ENCODE peak calls at places on chromosomes 7 and 10, in nine cellular contexts. K is D721Med, A is GM12878, H is IMR-90, U is HL-60, L is GM23338, I is lower lobe of right lung, J is cardiac fibroblast, N is H9. Y is an unnamed sample.

GRCh38 chr10:88652621-88653020 is 11.6 kb upstream of the LIPF start:
- DNase-seq in K (no peak), A (no peak), H (peak), U (no peak), L (no peak), I (no peak), J (peak), N (no peak), Y (no peak)

GRCh38 chr10:3192856-3193635 is 20.5 kb upstream of the PITRM1 start:
- DNase-seq in K (peak), A (no peak), H (peak), U (no peak), L (peak), I (no peak), J (peak), N (no peak), Y (peak)

GRCh38 chr10:30056281-30056680 is 3.1 kb downstream of the JCAD start:
- DNase-seq in K (no peak), A (no peak), H (peak), U (no peak), L (no peak), I (no peak), J (peak), N (no peak), Y (no peak)

GRCh38 chr10:13893926-13894325 is 307.2 kb downstream of the PRPF18 start:
- DNase-seq in K (no peak), A (no peak), H (peak), U (no peak), L (peak), I (no peak), J (peak), N (no peak), Y (no peak)

GRCh38 chr7:150849204-150849775 is 3.0 kb upstream of the AOC1 start:
- DNase-seq in K (no peak), A (no peak), H (no peak), U (no peak), L (no peak), I (no peak), J (no peak), N (peak), Y (no peak)

GRCh38 chr7:1807821-1808600 is 137.9 kb downstream of the ELFN1 start:
- DNase-seq in K (no peak), A (no peak), H (no peak), U (no peak), L (no peak), I (no peak), J (no peak), N (no peak), Y (no peak)

GRCh38 chr7:23864984-23865383 is 155.0 kb downstream of the STK31 start:
- DNase-seq in K (no peak), A (no peak), H (peak), U (no peak), L (no peak), I (no peak), J (peak), N (no peak), Y (peak)

GRCh38 chr7:92880212-92881090 is 44.1 kb upstream of the CDK6 start:
- DNase-seq in K (no peak), A (no peak), H (no peak), U (no peak), L (peak), I (no peak), J (peak), N (peak), Y (no peak)

GRCh38 chr7:68958571-68958970 is 639.7 kb upstream of the AUTS2 start:
- DNase-seq in K (peak), A (no peak), H (no peak), U (no peak), L (no peak), I (no peak), J (no peak), N (no peak), Y (no peak)

GRCh38 chr7:28078036-28078901 is 102.3 kb downstream of the JAZF1 start:
- DNase-seq in K (no peak), A (no peak), H (peak), U (no peak), L (peak), I (no peak), J (peak), N (no peak), Y (no peak)

GRCh38 chr10:132401396-132402168 is 4.6 kb downstream of the PWWP2B start:
- DNase-seq in K (no peak), A (no peak), H (no peak), U (no peak), L (no peak), I (peak), J (no peak), N (no peak), Y (no peak)

GRCh38 chr7:69820479-69821192 is 222.4 kb downstream of the AUTS2 start:
- DNase-seq in K (no peak), A (no peak), H (no peak), U (no peak), L (no peak), I (no peak), J (no peak), N (no peak), Y (no peak)

GRCh38 chr7:31986878-31987518 is 83.2 kb downstream of the PDE1C start:
- DNase-seq in K (no peak), A (no peak), H (peak), U (no peak), L (no peak), I (no peak), J (peak), N (no peak), Y (no peak)

GRCh38 chr7:134083766-134084487 is 43.2 kb upstream of the LRGUK start:
- DNase-seq in K (no peak), A (no peak), H (peak), U (no peak), L (no peak), I (no peak), J (peak), N (no peak), Y (no peak)

GRCh38 chr7:55521543-55522267 is 50.6 kb downstream of the VOPP1 start:
- DNase-seq in K (no peak), A (no peak), H (peak), U (no peak), L (peak), I (no peak), J (no peak), N (no peak), Y (no peak)

GRCh38 chr10:60208676-60209269 is 180.9 kb downstream of the ANK3 start:
- DNase-seq in K (no peak), A (no peak), H (peak), U (no peak), L (peak), I (no peak), J (peak), N (no peak), Y (peak)

GRCh38 chr10:62903828-62904227 is 87.7 kb upstream of the EGR2 start:
- DNase-seq in K (no peak), A (no peak), H (no peak), U (no peak), L (no peak), I (no peak), J (peak), N (no peak), Y (no peak)

GRCh38 chr7:18861514-18861913 is 255.9 kb downstream of the TWIST1 start:
- DNase-seq in K (no peak), A (peak), H (peak), U (no peak), L (no peak), I (no peak), J (peak), N (no peak), Y (no peak)

GRCh38 chr10:91198781-91199180 is 21.7 kb upstream of the PCGF5 start:
- DNase-seq in K (no peak), A (peak), H (peak), U (no peak), L (no peak), I (no peak), J (peak), N (no peak), Y (peak)

GRCh38 chr10:92204238-92204637 is 86.6 kb downstream of the CPEB3 start:
- DNase-seq in K (no peak), A (no peak), H (no peak), U (no peak), L (no peak), I (no peak), J (no peak), N (no peak), Y (no peak)

GRCh38 chr7:138520742-138521141 is 60.7 kb downstream of the TRIM24 start:
- DNase-seq in K (no peak), A (no peak), H (no peak), U (no peak), L (no peak), I (no peak), J (no peak), N (no peak), Y (no peak)

GRCh38 chr10:63217120-63217605 is 84.0 kb downstream of the NRBF2 start:
- DNase-seq in K (no peak), A (no peak), H (peak), U (peak), L (peak), I (no peak), J (peak), N (no peak), Y (peak)

GRCh38 chr7:141232286-141233051 is 158.6 kb downstream of the TMEM178B start:
- DNase-seq in K (no peak), A (no peak), H (no peak), U (no peak), L (no peak), I (no peak), J (no peak), N (no peak), Y (no peak)

GRCh38 chr10:42937649-42938180 is 139.2 kb upstream of the RET start:
- DNase-seq in K (no peak), A (no peak), H (no peak), U (no peak), L (no peak), I (no peak), J (no peak), N (no peak), Y (no peak)

GRCh38 chr7:149031353-149031910 is 3.1 kb upstream of the PDIA4 start:
- DNase-seq in K (no peak), A (no peak), H (no peak), U (no peak), L (no peak), I (no peak), J (no peak), N (no peak), Y (no peak)

GRCh38 chr10:122861724-122862161 is 16.1 kb upstream of the CUZD1 start:
- DNase-seq in K (no peak), A (no peak), H (peak), U (no peak), L (no peak), I (no peak), J (peak), N (no peak), Y (no peak)

GRCh38 chr10:115624448-115624847 is 531.3 kb downstream of the ATRNL1 start:
- DNase-seq in K (no peak), A (no peak), H (no peak), U (no peak), L (no peak), I (no peak), J (peak), N (no peak), Y (no peak)

GRCh38 chr7:13911920-13912319 is 77.5 kb downstream of the ETV1 start:
- DNase-seq in K (no peak), A (no peak), H (no peak), U (no peak), L (no peak), I (no peak), J (no peak), N (no peak), Y (no peak)
- TF ChIP-seq CTCF in K (no peak), A (no peak), H (no peak), U (no peak), L (no peak), I (no peak), J (no peak), N (no peak), Y (no peak)

GRCh38 chr7:123351027-123351426 is 151.3 kb upstream of the SLC13A1 start:
- DNase-seq in K (no peak), A (no peak), H (no peak), U (no peak), L (no peak), I (no peak), J (no peak), N (no peak), Y (no peak)

GRCh38 chr7:123352226-123352550 is 152.4 kb upstream of the SLC13A1 start:
- DNase-seq in K (no peak), A (no peak), H (no peak), U (no peak), L (no peak), I (no peak), J (no peak), N (no peak), Y (no peak)

GRCh38 chr7:123351506-123352225 is 151.9 kb upstream of the SLC13A1 start:
- DNase-seq in K (no peak), A (no peak), H (no peak), U (no peak), L (no peak), I (no peak), J (peak), N (no peak), Y (no peak)

GRCh38 chr7:123352957-123353356 is 153.2 kb upstream of the SLC13A1 start:
- DNase-seq in K (no peak), A (no peak), H (no peak), U (no peak), L (no peak), I (no peak), J (peak), N (no peak), Y (no peak)

GRCh38 chr7:123355576-123356195 is 155.9 kb upstream of the SLC13A1 start:
- DNase-seq in K (no peak), A (no peak), H (no peak), U (no peak), L (peak), I (no peak), J (peak), N (peak), Y (no peak)
- TF ChIP-seq CTCF in K (no peak), A (no peak), H (no peak), U (no peak), L (no peak), I (no peak), J (peak), N (peak), Y (no peak)

GRCh38 chr10:16732376-16732775 is 84.8 kb downstream of the RSU1 start:
- DNase-seq in K (no peak), A (no peak), H (peak), U (no peak), L (no peak), I (no peak), J (peak), N (no peak), Y (no peak)
- TF ChIP-seq CTCF in K (no peak), A (no peak), H (no peak), U (no peak), L (peak), I (no peak), J (no peak), N (peak), Y (no peak)

GRCh38 chr10:70863470-70864160 is 24.8 kb downstream of the PCBD1 start:
- DNase-seq in K (no peak), A (no peak), H (no peak), U (no peak), L (no peak), I (no peak), J (no peak), N (no peak), Y (no peak)
- TF ChIP-seq CTCF in K (no peak), A (no peak), H (no peak), U (no peak), L (no peak), I (no peak), J (no peak), N (peak), Y (no peak)

DNA sequence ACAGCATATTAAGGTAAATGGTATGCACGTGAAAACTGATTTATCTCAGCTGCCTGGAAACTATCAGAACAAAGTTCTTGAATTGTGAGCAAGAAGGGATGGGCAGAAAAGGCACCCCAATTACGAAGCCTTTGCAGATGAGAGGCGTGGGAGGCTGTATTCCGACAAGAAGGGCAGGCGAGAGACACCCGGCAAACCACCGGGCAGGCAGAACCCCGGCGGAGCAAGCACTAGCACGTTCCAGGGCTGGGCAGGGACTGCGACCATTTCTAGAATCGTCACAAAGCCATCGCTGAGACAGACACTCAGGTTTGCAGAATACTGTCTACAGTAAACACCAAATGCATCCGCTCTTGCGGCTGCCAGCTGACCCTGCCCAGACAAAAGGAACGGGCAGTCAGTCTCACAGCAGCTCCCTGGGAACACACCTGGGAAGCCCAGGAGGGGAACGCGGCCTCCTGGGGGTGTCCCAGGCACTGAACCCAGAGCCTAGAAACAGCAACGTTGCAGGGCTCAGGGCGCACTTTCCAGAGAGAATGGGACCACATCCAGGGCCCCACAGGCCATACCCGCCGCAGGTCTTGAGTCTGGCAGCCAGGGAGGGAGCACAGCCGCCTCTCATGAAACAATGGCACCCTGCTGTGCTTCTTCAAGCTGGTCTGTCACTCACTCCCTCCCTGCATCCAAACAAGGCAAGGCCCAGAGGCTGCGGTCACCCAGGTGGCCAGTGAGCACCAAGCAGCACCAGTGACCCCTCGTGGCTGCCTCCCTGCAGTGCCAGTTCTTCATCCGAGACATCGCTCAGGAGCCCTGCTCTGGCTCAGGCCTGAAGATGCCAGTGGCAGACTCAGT is 261.9 kb downstream of the PTPRN2 start:
- DNase-seq in K (no peak), A (no peak), H (no peak), U (no peak), L (peak), I (no peak), J (no peak), N (peak), Y (no peak)
- TF ChIP-seq CTCF in K (no peak), A (no peak), H (no peak), U (no peak), L (peak), I (peak), J (no peak), N (peak), Y (no peak)

GRCh38 chr10:12068467-12069269 is at the start of gene DHTKD1:
- DNase-seq in K (peak), A (peak), H (peak), U (peak), L (peak), I (peak), J (peak), N (peak), Y (peak)
- TF ChIP-seq CTCF in K (no peak), A (peak), H (peak), U (no peak), L (peak), I (peak), J (peak), N (peak), Y (peak)

GRCh38 chr7:48126037-48126436 is 37.0 kb downstream of the UPP1 start:
- DNase-seq in K (no peak), A (no peak), H (no peak), U (no peak), L (no peak), I (no peak), J (no peak), N (no peak), Y (no peak)
- TF ChIP-seq CTCF in K (no peak), A (no peak), H (no peak), U (no peak), L (no peak), I (no peak), J (no peak), N (no peak), Y (no peak)

GRCh38 chr10:77975086-77975666 is 48.6 kb upstream of the DLG5 start:
- DNase-seq in K (no peak), A (no peak), H (no peak), U (no peak), L (no peak), I (no peak), J (no peak), N (no peak), Y (no peak)

GRCh38 chr10:77973276-77973675 is 46.7 kb upstream of the DLG5 start:
- DNase-seq in K (no peak), A (no peak), H (no peak), U (no peak), L (no peak), I (no peak), J (no peak), N (no peak), Y (no peak)

GRCh38 chr10:77972148-77972547 is 45.6 kb upstream of the DLG5 start:
- DNase-seq in K (no peak), A (no peak), H (no peak), U (no peak), L (no peak), I (no peak), J (no peak), N (no peak), Y (no peak)

GRCh38 chr10:77977016-77977415 is 50.5 kb upstream of the DLG5 start:
- DNase-seq in K (no peak), A (no peak), H (no peak), U (no peak), L (no peak), I (no peak), J (no peak), N (no peak), Y (no peak)

DNA sequence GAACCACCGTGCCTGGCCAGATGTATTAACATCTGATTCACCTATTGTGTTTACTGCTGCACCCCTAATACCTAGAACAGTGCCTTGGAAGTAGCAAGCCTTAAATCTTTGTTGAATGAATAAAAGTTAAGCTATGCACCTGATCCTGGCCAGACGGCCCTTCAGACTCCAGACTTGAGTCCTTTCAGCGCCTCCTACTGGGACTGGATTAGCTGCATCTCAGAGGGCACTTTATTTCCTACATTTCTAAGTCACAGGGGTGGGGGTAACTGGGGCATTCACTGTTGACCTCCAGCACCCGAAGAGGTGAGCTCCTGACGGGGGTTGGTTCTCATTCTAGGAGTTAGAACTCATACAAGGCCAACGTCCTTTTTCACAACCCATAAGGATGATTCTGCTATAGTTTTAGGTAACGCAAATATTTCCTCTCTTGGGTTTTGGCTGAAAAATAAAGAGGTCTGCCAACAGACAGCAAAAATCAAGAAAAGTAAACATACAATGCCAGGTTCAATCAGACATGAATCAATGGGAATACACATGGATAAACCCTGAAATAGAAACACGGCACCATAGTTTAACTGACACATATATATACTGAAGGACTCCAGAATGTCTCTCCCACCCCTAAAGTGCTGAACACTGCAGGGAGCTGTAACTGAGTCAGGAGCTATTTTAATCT is 48.0 kb upstream of the DLG5 start:
- DNase-seq in K (no peak), A (no peak), H (peak), U (no peak), L (peak), I (no peak), J (peak), N (peak), Y (no peak)
- TF ChIP-seq CTCF in K (peak), A (peak), H (peak), U (no peak), L (peak), I (peak), J (peak), N (peak), Y (peak)

DNA sequence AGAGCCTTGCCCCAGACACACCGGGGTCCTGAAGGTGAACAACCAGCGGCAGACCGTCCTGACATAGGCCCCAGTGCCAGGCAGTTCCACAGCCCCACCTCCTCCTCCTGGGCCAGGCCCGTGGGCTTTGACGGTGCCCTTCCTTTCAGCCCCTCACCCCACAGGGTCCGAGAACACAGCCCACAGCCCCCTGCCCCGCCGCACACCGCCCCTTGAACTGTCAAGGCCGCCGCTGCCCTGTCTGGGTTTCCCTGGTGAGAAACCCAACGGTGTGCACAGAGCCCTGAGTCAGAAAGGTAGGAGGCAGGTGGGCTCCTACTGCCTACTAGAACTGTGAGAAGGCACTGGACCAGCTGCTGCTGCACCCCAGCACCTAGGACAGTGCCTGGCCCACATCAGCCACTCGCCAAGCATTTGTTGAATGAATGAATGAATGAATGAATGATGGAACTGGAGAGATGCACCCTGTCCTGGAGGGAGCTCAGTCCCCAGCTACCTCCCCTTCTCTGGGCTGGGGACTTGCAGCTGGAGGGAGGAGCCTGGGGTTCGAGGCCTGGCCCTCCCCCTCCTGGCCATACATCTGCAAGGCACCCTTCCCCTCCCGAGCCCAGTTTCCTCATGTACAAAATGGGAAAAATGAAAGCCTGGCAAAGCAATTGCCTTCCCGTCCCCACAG is 117.9 kb downstream of the SLIT1 start:
- DNase-seq in K (no peak), A (no peak), H (no peak), U (no peak), L (peak), I (no peak), J (no peak), N (no peak), Y (no peak)
- TF ChIP-seq CTCF in K (no peak), A (no peak), H (no peak), U (no peak), L (peak), I (no peak), J (no peak), N (peak), Y (no peak)